ENCODE peak calls at places on chromosomes 4 and X, in six cellular contexts. One of them, this sample, is unnamed.

GRCh38 chr4:150242820-150243458 is 164.7 kb downstream of the DCLK2 start:
- DNase-seq in H9: peak
- DNase-seq in ACHN: peak
- DNase-seq in NCI-H1694: peak
- DNase-seq in heart right ventricle: peak
- DNase-seq in cardiac fibroblast: peak
- DNase-seq in this sample: no peak

GRCh38 chr4:152408514-152409327 is 127.2 kb downstream of the FBXW7 start:
- DNase-seq in NCI-H1694: peak
- DNase-seq in heart right ventricle: no peak
- DNase-seq in ACHN: peak
- DNase-seq in cardiac fibroblast: peak
- DNase-seq in H9: no peak
- DNase-seq in this sample: no peak

GRCh38 chr4:103498161-103499070 is 221.4 kb downstream of the TACR3 start:
- DNase-seq in cardiac fibroblast: peak
- DNase-seq in H9: no peak
- DNase-seq in ACHN: peak
- DNase-seq in NCI-H1694: no peak
- DNase-seq in heart right ventricle: no peak
- DNase-seq in this sample: no peak

GRCh38 chr4:151355155-151355554 is 29.8 kb upstream of the SH3D19 start:
- DNase-seq in ACHN: no peak
- DNase-seq in NCI-H1694: no peak
- DNase-seq in heart right ventricle: no peak
- DNase-seq in cardiac fibroblast: no peak
- DNase-seq in H9: no peak
- DNase-seq in this sample: no peak

GRCh38 chr4:45453258-45453841 is 670.5 kb downstream of the GABRG1 start:
- DNase-seq in heart right ventricle: no peak
- DNase-seq in ACHN: peak
- DNase-seq in NCI-H1694: peak
- DNase-seq in cardiac fibroblast: peak
- DNase-seq in H9: no peak
- DNase-seq in this sample: peak

GRCh38 chr4:26320159-26320452 is 708 bp upstream of the RBPJ start:
- DNase-seq in ACHN: peak
- DNase-seq in cardiac fibroblast: no peak
- DNase-seq in heart right ventricle: no peak
- DNase-seq in H9: no peak
- DNase-seq in NCI-H1694: no peak
- DNase-seq in this sample: no peak

GRCh38 chr4:81375745-81376144 is 96.0 kb downstream of the RASGEF1B start:
- DNase-seq in ACHN: no peak
- DNase-seq in H9: peak
- DNase-seq in NCI-H1694: no peak
- DNase-seq in heart right ventricle: no peak
- DNase-seq in cardiac fibroblast: no peak
- DNase-seq in this sample: no peak

GRCh38 chr4:174154455-174154854 is 129.0 kb downstream of the FBXO8 start:
- DNase-seq in heart right ventricle: no peak
- DNase-seq in cardiac fibroblast: peak
- DNase-seq in H9: no peak
- DNase-seq in ACHN: peak
- DNase-seq in NCI-H1694: no peak
- DNase-seq in this sample: no peak

GRCh38 chr4:74583757-74584156 is 138.8 kb downstream of the AREG start:
- DNase-seq in cardiac fibroblast: peak
- DNase-seq in NCI-H1694: no peak
- DNase-seq in H9: no peak
- DNase-seq in heart right ventricle: no peak
- DNase-seq in ACHN: no peak
- DNase-seq in this sample: no peak

GRCh38 chr4:59834943-59835342 is 1365.2 kb upstream of the ADGRL3 start:
- DNase-seq in cardiac fibroblast: no peak
- DNase-seq in H9: no peak
- DNase-seq in NCI-H1694: no peak
- DNase-seq in ACHN: no peak
- DNase-seq in heart right ventricle: no peak
- DNase-seq in this sample: no peak

GRCh38 chrX:154840856-154841255 is 6.4 kb upstream of the SMIM9 start:
- DNase-seq in cardiac fibroblast: peak
- DNase-seq in ACHN: peak
- DNase-seq in NCI-H1694: peak
- DNase-seq in H9: no peak
- DNase-seq in heart right ventricle: no peak
- DNase-seq in this sample: no peak

GRCh38 chr4:1242506-1243450 is 6.2 kb downstream of the CTBP1 start:
- DNase-seq in cardiac fibroblast: no peak
- DNase-seq in ACHN: no peak
- DNase-seq in H9: no peak
- DNase-seq in NCI-H1694: no peak
- DNase-seq in heart right ventricle: peak
- DNase-seq in this sample: no peak

GRCh38 chr4:137310593-137311490 is 221.5 kb downstream of the PCDH18 start:
- DNase-seq in cardiac fibroblast: peak
- DNase-seq in ACHN: peak
- DNase-seq in NCI-H1694: no peak
- DNase-seq in H9: no peak
- DNase-seq in heart right ventricle: no peak
- DNase-seq in this sample: no peak

GRCh38 chr4:158896459-158897238 is 127.8 kb downstream of the FNIP2 start:
- DNase-seq in H9: no peak
- DNase-seq in NCI-H1694: no peak
- DNase-seq in ACHN: no peak
- DNase-seq in cardiac fibroblast: peak
- DNase-seq in heart right ventricle: no peak
- DNase-seq in this sample: no peak

GRCh38 chrX:24332868-24333267 is 19.0 kb upstream of the SUPT20HL2 start:
- DNase-seq in ACHN: no peak
- DNase-seq in cardiac fibroblast: peak
- DNase-seq in NCI-H1694: no peak
- DNase-seq in heart right ventricle: no peak
- DNase-seq in H9: no peak
- DNase-seq in this sample: no peak

GRCh38 chr4:12674184-12674583 is 810.0 kb downstream of the RAB28 start:
- DNase-seq in NCI-H1694: no peak
- DNase-seq in heart right ventricle: no peak
- DNase-seq in ACHN: no peak
- DNase-seq in H9: no peak
- DNase-seq in cardiac fibroblast: no peak
- DNase-seq in this sample: no peak

GRCh38 chr4:2286904-2287593 is 25.1 kb upstream of the MXD4 start:
- DNase-seq in H9: peak
- DNase-seq in NCI-H1694: no peak
- DNase-seq in heart right ventricle: no peak
- DNase-seq in cardiac fibroblast: peak
- DNase-seq in ACHN: no peak
- DNase-seq in this sample: no peak

GRCh38 chr4:147924604-147925412 is 192.9 kb downstream of the ARHGAP10 start:
- DNase-seq in cardiac fibroblast: peak
- DNase-seq in NCI-H1694: no peak
- DNase-seq in heart right ventricle: peak
- DNase-seq in H9: peak
- DNase-seq in ACHN: peak
- DNase-seq in this sample: no peak

GRCh38 chrX:109498434-109498833 is 16.5 kb upstream of the GUCY2F start:
- DNase-seq in ACHN: no peak
- DNase-seq in H9: no peak
- DNase-seq in cardiac fibroblast: no peak
- DNase-seq in heart right ventricle: no peak
- DNase-seq in NCI-H1694: no peak
- DNase-seq in this sample: no peak

GRCh38 chr4:144778364-144778763 is 132.4 kb downstream of the HHIP start:
- DNase-seq in heart right ventricle: no peak
- DNase-seq in NCI-H1694: no peak
- DNase-seq in H9: no peak
- DNase-seq in ACHN: no peak
- DNase-seq in cardiac fibroblast: no peak
- DNase-seq in this sample: no peak

GRCh38 chrX:121781991-121782390 is 734.6 kb downstream of the GLUD2 start:
- DNase-seq in heart right ventricle: no peak
- DNase-seq in ACHN: no peak
- DNase-seq in cardiac fibroblast: no peak
- DNase-seq in H9: no peak
- DNase-seq in NCI-H1694: no peak
- DNase-seq in this sample: no peak

GRCh38 chrX:107565916-107566602 is 62.3 kb upstream of the PRPS1 start:
- DNase-seq in ACHN: peak
- DNase-seq in NCI-H1694: no peak
- DNase-seq in heart right ventricle: no peak
- DNase-seq in cardiac fibroblast: peak
- DNase-seq in H9: peak
- DNase-seq in this sample: no peak

GRCh38 chr4:22268350-22269025 is 247.4 kb downstream of the ADGRA3 start:
- DNase-seq in heart right ventricle: no peak
- DNase-seq in NCI-H1694: no peak
- DNase-seq in H9: no peak
- DNase-seq in ACHN: no peak
- DNase-seq in cardiac fibroblast: no peak
- DNase-seq in this sample: no peak

GRCh38 chrX:1486749-1487361 is 34.1 kb upstream of the ASMTL start:
- DNase-seq in NCI-H1694: no peak
- DNase-seq in ACHN: no peak
- DNase-seq in H9: no peak
- DNase-seq in cardiac fibroblast: peak
- DNase-seq in heart right ventricle: peak
- DNase-seq in this sample: no peak

GRCh38 chrX:16882702-16883486 is 12.7 kb upstream of the RBBP7 start:
- DNase-seq in heart right ventricle: peak
- DNase-seq in ACHN: peak
- DNase-seq in NCI-H1694: peak
- DNase-seq in H9: peak
- DNase-seq in cardiac fibroblast: peak
- DNase-seq in this sample: peak

GRCh38 chr4:109640644-109641043 is 62.6 kb downstream of the CASP6 start:
- DNase-seq in H9: no peak
- DNase-seq in ACHN: no peak
- DNase-seq in heart right ventricle: no peak
- DNase-seq in cardiac fibroblast: no peak
- DNase-seq in NCI-H1694: no peak
- DNase-seq in this sample: no peak

GRCh38 chrX:151019837-151020236 is 36.7 kb downstream of the HMGB3 start:
- DNase-seq in NCI-H1694: no peak
- DNase-seq in ACHN: no peak
- DNase-seq in heart right ventricle: no peak
- DNase-seq in H9: no peak
- DNase-seq in cardiac fibroblast: peak
- DNase-seq in this sample: no peak

This sample was measured in NCI-H510A.